ENCODE peak calls at places on chromosome 6, in eight cellular contexts. J is endothelial cell of umbilical vein, A is AG04450, R is cardiac muscle cell, S is coronary artery, D is fibroblast of villous mesenchyme, U is uterus, V is A549. G is an unnamed sample.

GRCh38 chr6:44062771-44063560 is 64.3 kb downstream of the MRPL14 start:
- DNase-seq in J (no peak), A (no peak), R (peak), S (no peak), D (no peak), U (no peak), V (no peak), G (peak)

GRCh38 chr6:118197539-118197938 is 290.5 kb downstream of the SLC35F1 start:
- DNase-seq in J (no peak), A (no peak), R (no peak), S (no peak), D (no peak), U (no peak), V (no peak), G (no peak)

GRCh38 chr6:43428874-43429273 is 1.5 kb downstream of the ABCC10 start:
- DNase-seq in J (no peak), A (no peak), R (no peak), S (no peak), D (peak), U (no peak), V (no peak), G (no peak)

GRCh38 chr6:81894286-81894685 is 141.8 kb upstream of the TENT5A start:
- DNase-seq in J (no peak), A (peak), R (peak), S (no peak), D (peak), U (no peak), V (no peak), G (peak)

GRCh38 chr6:43120938-43121913 is 45.1 kb downstream of the PTK7 start:
- DNase-seq in J (no peak), A (peak), R (peak), S (peak), D (peak), U (peak), V (no peak), G (peak)

GRCh38 chr6:143368426-143368825 is 82.1 kb downstream of the ADAT2 start:
- DNase-seq in J (no peak), A (peak), R (peak), S (no peak), D (peak), U (no peak), V (no peak), G (peak)

GRCh38 chr6:15491255-15491985 is 171.4 kb downstream of the DTNBP1 start:
- DNase-seq in J (peak), A (peak), R (peak), S (no peak), D (peak), U (peak), V (peak), G (peak)

GRCh38 chr6:137494281-137494966 is at the start of gene OLIG3:
- DNase-seq in J (no peak), A (no peak), R (no peak), S (no peak), D (no peak), U (no peak), V (no peak), G (no peak)

GRCh38 chr6:35663447-35664235 is 25.1 kb downstream of the FKBP5 start:
- DNase-seq in J (peak), A (peak), R (peak), S (no peak), D (peak), U (no peak), V (no peak), G (peak)

GRCh38 chr6:34462561-34462971 is 3.3 kb upstream of the PACSIN1 start:
- DNase-seq in J (no peak), A (no peak), R (peak), S (no peak), D (peak), U (no peak), V (peak), G (peak)

GRCh38 chr6:132320007-132320406 is 81.3 kb downstream of the MOXD1 start:
- DNase-seq in J (peak), A (peak), R (peak), S (no peak), D (peak), U (no peak), V (no peak), G (peak)

GRCh38 chr6:108541843-108542795 is 18.6 kb upstream of the FOXO3 start:
- DNase-seq in J (peak), A (peak), R (peak), S (no peak), D (peak), U (peak), V (peak), G (peak)

GRCh38 chr6:156849806-156850205 is 72.6 kb downstream of the ARID1B start:
- DNase-seq in J (no peak), A (no peak), R (no peak), S (no peak), D (no peak), U (no peak), V (no peak), G (no peak)

GRCh38 chr6:143536866-143537691 is 25.6 kb upstream of the FUCA2 start:
- DNase-seq in J (peak), A (no peak), R (peak), S (peak), D (peak), U (peak), V (peak), G (peak)

GRCh38 chr6:145274083-145274482 is 461.2 kb downstream of the EPM2A start:
- DNase-seq in J (no peak), A (no peak), R (no peak), S (no peak), D (peak), U (no peak), V (no peak), G (no peak)

GRCh38 chr6:141265748-141266647 is 866.7 kb upstream of the GJE1 start:
- DNase-seq in J (no peak), A (no peak), R (peak), S (no peak), D (peak), U (no peak), V (no peak), G (no peak)

GRCh38 chr6:50602191-50602810 is 111.0 kb upstream of the TFAP2D start:
- DNase-seq in J (peak), A (no peak), R (peak), S (no peak), D (peak), U (no peak), V (no peak), G (peak)

GRCh38 chr6:8627085-8627861 is 191.9 kb upstream of the SLC35B3 start:
- DNase-seq in J (no peak), A (no peak), R (peak), S (no peak), D (no peak), U (no peak), V (no peak), G (peak)

GRCh38 chr6:106475280-106475679 is 114.8 kb downstream of the CRYBG1 start:
- DNase-seq in J (no peak), A (no peak), R (no peak), S (no peak), D (no peak), U (no peak), V (no peak), G (no peak)

DNA sequence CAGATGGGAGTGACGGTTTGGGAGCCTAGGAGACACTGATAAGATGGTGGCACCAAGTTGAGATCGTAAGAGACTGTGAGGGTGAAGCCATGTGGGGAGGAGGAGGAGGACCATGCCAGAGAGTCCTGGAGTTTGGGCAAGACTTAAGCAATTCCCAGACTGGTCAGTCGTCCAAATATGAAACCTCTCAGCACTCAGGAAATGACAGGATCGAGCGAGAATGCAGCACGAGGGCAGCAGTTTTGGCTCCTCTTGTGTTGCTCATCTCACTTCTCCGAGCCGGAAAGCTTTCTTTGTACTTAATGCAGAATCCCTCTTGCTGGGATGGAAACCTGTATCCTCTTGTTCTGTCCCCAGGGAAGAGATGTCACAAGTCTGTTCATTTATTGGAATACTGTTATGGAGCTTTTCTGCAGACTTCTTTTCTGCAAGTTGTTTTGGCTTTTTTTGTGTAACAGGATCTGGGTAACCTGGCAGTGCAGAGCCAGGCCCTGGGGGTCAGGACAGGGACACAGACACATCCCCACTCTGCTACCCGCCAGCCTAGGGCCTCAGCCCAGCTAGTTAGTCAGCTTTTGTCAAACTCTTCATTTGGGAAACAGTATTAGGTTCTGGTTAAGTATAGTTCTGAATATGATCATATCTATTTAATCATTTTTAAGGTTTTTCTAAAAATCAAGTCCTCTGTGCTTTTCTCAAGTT is 34.3 kb downstream of the FNDC1 start:
- DNase-seq in J (no peak), A (peak), R (peak), S (no peak), D (peak), U (peak), V (no peak), G (peak)
- H3K4me3 ChIP-seq in J (no peak), A (no peak), R (no peak), S (no peak), D (no peak), U (no peak), V (no peak), G (no peak)

GRCh38 chr6:48474136-48474535 is 363.1 kb upstream of the PTCHD4 start:
- DNase-seq in J (no peak), A (no peak), R (no peak), S (no peak), D (peak), U (no peak), V (no peak), G (no peak)
- TF ChIP-seq CTCF in J (no peak), A (no peak), R (no peak), S (no peak), D (no peak), U (no peak), V (no peak), G (no peak)

DNA sequence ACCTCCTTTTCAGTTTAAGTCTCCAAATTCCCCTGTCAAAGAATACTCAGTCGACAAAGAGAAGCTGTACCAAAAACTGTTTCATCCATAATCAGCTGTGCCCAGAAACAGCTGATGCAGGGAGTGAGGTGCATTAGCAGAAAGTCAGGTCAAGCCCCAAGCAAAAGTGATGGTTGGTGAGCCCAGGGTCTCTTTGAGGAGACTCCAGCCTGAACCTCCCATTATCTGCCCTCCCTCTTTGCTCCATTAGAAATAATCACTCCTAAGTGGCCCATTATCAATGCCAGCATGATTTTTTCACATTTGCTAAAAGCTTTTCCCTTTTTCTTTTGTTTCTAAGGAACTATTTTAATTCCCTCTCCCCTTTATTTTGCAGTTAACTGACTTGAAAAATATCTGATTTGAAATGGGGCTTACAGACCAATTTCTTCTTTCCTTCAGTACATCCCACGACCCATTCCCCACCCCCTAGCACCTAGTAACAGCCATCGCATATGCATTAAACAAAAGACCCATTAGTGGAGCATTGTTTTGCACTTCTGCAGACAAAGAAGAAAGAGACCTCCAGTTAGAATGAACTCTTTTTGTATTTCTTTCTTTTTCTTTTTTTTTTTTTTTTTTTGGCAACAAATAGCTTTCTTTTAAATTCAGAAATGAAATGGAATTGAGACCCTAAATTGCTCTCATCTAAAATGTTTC is 257.0 kb downstream of the GRIK2 start:
- DNase-seq in J (no peak), A (no peak), R (no peak), S (no peak), D (no peak), U (no peak), V (no peak), G (no peak)
- H3K4me3 ChIP-seq in J (no peak), A (no peak), R (no peak), S (no peak), D (no peak), U (no peak), V (no peak), G (no peak)

GRCh38 chr6:85450578-85450884 is 648 bp downstream of the NT5E start:
- DNase-seq in J (no peak), A (no peak), R (no peak), S (no peak), D (peak), U (no peak), V (no peak), G (no peak)
- TF ChIP-seq CTCF in J (peak), A (no peak), R (peak), S (no peak), D (no peak), U (no peak), V (peak), G (no peak)

GRCh38 chr6:154872605-154873004 is 122.5 kb upstream of the TIAM2 start:
- DNase-seq in J (no peak), A (no peak), R (no peak), S (no peak), D (no peak), U (no peak), V (no peak), G (no peak)

GRCh38 chr6:154878866-154879491 is 116.1 kb upstream of the TIAM2 start:
- DNase-seq in J (no peak), A (no peak), R (no peak), S (no peak), D (no peak), U (no peak), V (no peak), G (peak)

GRCh38 chr6:154876776-154877175 is 118.3 kb upstream of the TIAM2 start:
- DNase-seq in J (no peak), A (no peak), R (no peak), S (no peak), D (no peak), U (no peak), V (no peak), G (no peak)

GRCh38 chr6:154874684-154875594 is 120.2 kb upstream of the TIAM2 start:
- DNase-seq in J (no peak), A (no peak), R (no peak), S (no peak), D (no peak), U (no peak), V (no peak), G (no peak)
- H3K4me3 ChIP-seq in J (no peak), A (no peak), R (no peak), S (no peak), D (no peak), U (no peak), V (no peak), G (no peak)

DNA sequence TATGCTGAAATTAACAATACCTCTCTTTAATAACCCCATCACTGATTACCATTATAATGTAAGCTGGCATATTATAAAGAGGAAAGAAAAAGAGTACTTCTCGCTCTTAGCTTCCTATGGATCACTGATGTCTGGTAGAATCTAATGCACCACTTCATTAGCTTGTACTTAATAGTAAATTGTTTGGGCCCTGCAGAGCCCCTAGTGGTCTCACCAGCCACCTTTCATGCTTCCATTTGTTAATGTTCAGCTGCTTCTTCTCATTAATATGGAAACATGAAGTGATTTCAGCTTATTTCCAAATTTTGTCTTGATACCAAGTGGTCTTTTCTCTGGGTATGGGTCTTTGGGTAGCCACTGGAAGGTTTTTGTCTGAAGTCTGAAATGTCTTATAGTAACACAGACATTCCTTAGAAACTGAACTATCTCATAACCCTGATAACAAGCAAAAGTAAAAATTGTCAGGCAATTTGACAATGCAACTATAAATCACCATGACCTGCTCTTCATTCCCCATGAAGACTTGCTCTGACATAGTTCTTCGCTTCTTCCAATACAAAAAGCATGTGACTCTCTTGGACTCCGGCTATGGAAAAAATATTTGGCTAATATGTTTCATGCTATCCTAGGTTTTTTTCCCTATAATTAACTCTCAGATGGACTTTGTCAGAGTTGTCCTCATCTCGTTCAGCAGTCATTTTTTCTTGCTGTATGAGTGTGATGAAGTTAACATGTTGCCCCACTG is 395.8 kb upstream of the MARCKS start:
- DNase-seq in J (peak), A (no peak), R (peak), S (no peak), D (no peak), U (no peak), V (no peak), G (peak)
- TF ChIP-seq CTCF in J (peak), A (peak), R (peak), S (no peak), D (peak), U (no peak), V (no peak), G (peak)

GRCh38 chr6:13260116-13260598 is 68.2 kb downstream of the TBC1D7 start:
- DNase-seq in J (no peak), A (no peak), R (no peak), S (no peak), D (no peak), U (no peak), V (no peak), G (no peak)
- H3K4me3 ChIP-seq in J (no peak), A (no peak), R (no peak), S (no peak), D (no peak), U (no peak), V (no peak), G (no peak)

G was measured in fibroblast of pulmonary artery.